ENCODE peak calls at places on chromosomes 5 and 9, in five cellular contexts. F is neuronal stem cell; R is left lung; E is endothelial cell of umbilical vein; J is effector memory CD4-positive, alpha-beta T cell. P is an unnamed sample.

GRCh38 chr5:40030661-40031060 is 605.9 kb upstream of the DAB2 start:
- DNase-seq in F (no peak), R (no peak), E (no peak), J (no peak), P (no peak)

GRCh38 chr9:123615381-123615780 is 259.4 kb downstream of the CRB2 start:
- DNase-seq in F (no peak), R (no peak), E (no peak), J (no peak), P (no peak)

GRCh38 chr9:3224931-3225330 is 300.9 kb downstream of the RFX3 start:
- DNase-seq in F (no peak), R (no peak), E (peak; percentile 37), J (no peak), P (no peak)

GRCh38 chr9:25025686-25026085 is 480.0 kb upstream of the IZUMO3 start:
- DNase-seq in F (no peak), R (no peak), E (no peak), J (no peak), P (no peak)

GRCh38 chr5:139410121-139410885 is 6.4 kb upstream of the SPATA24 start:
- DNase-seq in F (no peak), R (no peak), E (no peak), J (no peak), P (no peak)

GRCh38 chr5:80463269-80463668 is 24.6 kb upstream of the FAM151B start:
- DNase-seq in F (no peak), R (no peak), E (no peak), J (no peak), P (no peak)

GRCh38 chr9:27059907-27060306 is 49.1 kb upstream of the TEK start:
- DNase-seq in F (no peak), R (no peak), E (peak; percentile 93), J (no peak), P (no peak)

GRCh38 chr5:171369898-171370297 is 17.8 kb upstream of the NPM1 start:
- DNase-seq in F (no peak), R (no peak), E (no peak), J (no peak), P (no peak)

GRCh38 chr5:161483721-161484120 is 62.8 kb downstream of the GABRB2 start:
- DNase-seq in F (no peak), R (no peak), E (no peak), J (no peak), P (no peak)

GRCh38 chr9:4277531-4277991 is 22.3 kb downstream of the GLIS3 start:
- DNase-seq in F (no peak), R (no peak), E (peak; percentile 80), J (no peak), P (no peak)

GRCh38 chr9:127987103-127987614 is 6.4 kb upstream of the EEIG1 start:
- DNase-seq in F (no peak), R (no peak), E (no peak), J (no peak), P (no peak)

GRCh38 chr9:5621327-5621726 is 7.6 kb upstream of the RIC1 start:
- DNase-seq in F (no peak), R (no peak), E (peak; percentile 69), J (no peak), P (no peak)

GRCh38 chr5:150224483-150225027 is 34.7 kb downstream of the SLC6A7 start:
- DNase-seq in F (no peak), R (no peak), E (no peak), J (no peak), P (no peak)

GRCh38 chr5:79878721-79879336 is 112.2 kb downstream of the MTX3 start:
- DNase-seq in F (no peak), R (no peak), E (no peak), J (no peak), P (no peak)

GRCh38 chr5:168014423-168014822 is 277.0 kb upstream of the WWC1 start:
- DNase-seq in F (no peak), R (no peak), E (no peak), J (no peak), P (no peak)

GRCh38 chr9:4489919-4490704 is at the start of gene SLC1A1:
- DNase-seq in F (peak; percentile 52), R (peak; percentile 85), E (peak; percentile 69), J (no peak), P (peak; percentile 51)

GRCh38 chr5:133807348-133807747 is 161.1 kb downstream of the C5orf15 start:
- DNase-seq in F (no peak), R (no peak), E (no peak), J (no peak), P (no peak)

GRCh38 chr9:18596920-18597319 is 123.0 kb downstream of the ADAMTSL1 start:
- DNase-seq in F (no peak), R (no peak), E (no peak), J (no peak), P (no peak)

GRCh38 chr9:20197976-20198685 is 409.3 kb upstream of the SLC24A2 start:
- DNase-seq in F (no peak), R (no peak), E (no peak), J (no peak), P (peak; percentile 76)

GRCh38 chr5:148507644-148508043 is 123.9 kb downstream of the FBXO38 start:
- DNase-seq in F (no peak), R (no peak), E (no peak), J (no peak), P (no peak)

DNA sequence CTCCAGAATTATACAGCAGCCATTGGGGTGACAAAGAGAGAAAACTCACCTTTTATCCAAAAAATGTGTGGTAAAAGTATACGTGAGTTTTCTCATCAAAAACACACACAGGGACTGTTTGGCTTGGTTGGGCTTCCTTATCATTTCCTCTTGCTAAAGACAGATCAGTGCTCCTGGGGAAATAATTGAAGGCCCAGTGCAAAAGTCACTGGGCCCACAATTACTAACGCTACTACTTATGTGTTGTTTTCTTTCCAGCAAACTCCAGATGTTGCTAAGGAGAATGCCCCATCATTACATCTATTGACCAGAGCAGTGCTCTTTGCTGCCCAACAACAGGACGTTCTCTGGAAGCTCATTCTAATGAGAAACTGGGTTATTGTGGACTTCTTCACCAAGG is 138.5 kb downstream of the CEMIP2 start:
- DNase-seq in F (no peak), R (no peak), E (peak; percentile 58), J (no peak), P (no peak)
- H3K4me3 ChIP-seq in F (no peak overlapping the region), R (no peak overlapping the region), E (no peak overlapping the region), J (no peak overlapping the region), P (no peak overlapping the region)

GRCh38 chr9:6696178-6696577 is 50.6 kb upstream of the GLDC start:
- DNase-seq in F (no peak), R (no peak), E (no peak), J (no peak), P (no peak)

GRCh38 chr9:6689893-6690634 is 44.5 kb upstream of the GLDC start:
- DNase-seq in F (no peak), R (no peak), E (no peak), J (no peak), P (no peak)

GRCh38 chr9:6695121-6695814 is 49.7 kb upstream of the GLDC start:
- DNase-seq in F (no peak), R (no peak), E (no peak), J (no peak), P (no peak)

GRCh38 chr9:6692433-6692832 is 46.9 kb upstream of the GLDC start:
- DNase-seq in F (no peak), R (no peak), E (no peak), J (no peak), P (no peak)

GRCh38 chr9:6692891-6693361 is 47.4 kb upstream of the GLDC start:
- DNase-seq in F (no peak), R (no peak), E (no peak), J (no peak), P (no peak)
- H3K4me3 ChIP-seq in F (no peak overlapping the region), R (no peak overlapping the region), E (no peak overlapping the region), J (no peak overlapping the region), P (no peak overlapping the region)

GRCh38 chr5:14213813-14214585 is 70.9 kb downstream of the TRIO start:
- DNase-seq in F (no peak), R (no peak), E (no peak), J (no peak), P (no peak)

GRCh38 chr5:14213253-14213652 is 70.1 kb downstream of the TRIO start:
- DNase-seq in F (no peak), R (no peak), E (no peak), J (no peak), P (no peak)

GRCh38 chr5:14210729-14211128 is 67.6 kb downstream of the TRIO start:
- DNase-seq in F (no peak), R (no peak), E (no peak), J (no peak), P (no peak)

GRCh38 chr5:14211818-14212799 is 69.0 kb downstream of the TRIO start:
- DNase-seq in F (no peak), R (no peak), E (no peak), J (no peak), P (no peak)

GRCh38 chr5:14212838-14213237 is 69.7 kb downstream of the TRIO start:
- DNase-seq in F (no peak), R (no peak), E (no peak), J (no peak), P (peak; percentile 77)
- H3K4me3 ChIP-seq in F (no peak overlapping the region), R (no peak overlapping the region), E (no peak overlapping the region), J (no peak overlapping the region), P (no peak overlapping the region)

GRCh38 chr5:129378961-129379360 is 81.1 kb upstream of the ADAMTS19 start:
- DNase-seq in F (no peak), R (no peak), E (no peak), J (no peak), P (no peak)

GRCh38 chr5:129372025-129372424 is 88.1 kb upstream of the ADAMTS19 start:
- DNase-seq in F (peak; percentile 30), R (no peak), E (no peak), J (no peak), P (no peak)

GRCh38 chr5:129382921-129383672 is 77.0 kb upstream of the ADAMTS19 start:
- DNase-seq in F (no peak), R (no peak), E (peak; percentile 15), J (no peak), P (no peak)

GRCh38 chr5:129379406-129379805 is 80.7 kb upstream of the ADAMTS19 start:
- DNase-seq in F (no peak), R (no peak), E (no peak), J (no peak), P (no peak)

GRCh38 chr5:129377504-129377903 is 82.6 kb upstream of the ADAMTS19 start:
- DNase-seq in F (no peak), R (no peak), E (no peak), J (no peak), P (no peak)
- H3K4me3 ChIP-seq in F (no peak overlapping the region), R (no peak overlapping the region), E (no peak overlapping the region), J (no peak overlapping the region), P (no peak overlapping the region)

GRCh38 chr5:181163487-181164075 is 16.2 kb downstream of the OR2V2 start:
- DNase-seq in F (no peak), R (no peak), E (no peak), J (no peak), P (no peak)
- H3K4me3 ChIP-seq in F (peak overlapping the region; percentile 73), R (no peak overlapping the region), E (peak overlapping the region; percentile 13), J (no peak overlapping the region), P (no peak overlapping the region)

P was measured in LNCaP clone FGC.